ENCODE peak calls at places on chromosome 22, in five cellular contexts. C is Peyer's patch, I is sciatic nerve, U is T1000, H is HuH-7. O is an unnamed sample.
A peak's percentile ranks its signal among the peaks of the same experiment; 100 is the strongest.

GRCh38 chr22:46929046-46929688 is 166.7 kb downstream of the TBC1D22A start:
- DNase-seq in C (no peak), U (no peak), H (no peak), I (no peak), O (no peak)

GRCh38 chr22:43114958-43115357 is 4.4 kb downstream of the BIK start:
- DNase-seq in I (no peak), H (no peak), U (no peak), C (no peak), O (no peak)

GRCh38 chr22:31151872-31152271 is 8.1 kb upstream of the RNF185 start:
- DNase-seq in H (no peak), C (no peak), U (no peak), I (no peak), O (no peak)

GRCh38 chr22:45932066-45932465 is 44.9 kb downstream of the WNT7B start:
- DNase-seq in U (peak; percentile 39), C (no peak), I (no peak), H (no peak), O (no peak)

GRCh38 chr22:42324991-42325710 is 54.7 kb upstream of the TCF20 start:
- DNase-seq in C (no peak), U (no peak), I (no peak), H (no peak), O (no peak)

GRCh38 chr22:26502688-26503561 is 9.3 kb downstream of the TFIP11 start:
- DNase-seq in C (peak; percentile 60), I (no peak), H (peak; percentile 38), U (no peak), O (peak; percentile 76)

GRCh38 chr22:39943366-39943765 is 16.8 kb upstream of the TMA7B start:
- DNase-seq in U (no peak), C (no peak), I (no peak), H (no peak), O (no peak)

GRCh38 chr22:19709063-19709769 is 5.1 kb upstream of the SEPTIN5 start:
- DNase-seq in U (no peak), I (no peak), H (no peak), C (no peak), O (no peak)

GRCh38 chr22:46044718-46045458 is 67.9 kb upstream of the WNT7B start:
- DNase-seq in U (no peak), C (peak; percentile 62), H (no peak), I (peak; percentile 76), O (peak; percentile 67)

GRCh38 chr22:37079668-37080171 is 28.2 kb downstream of the KCTD17 start:
- DNase-seq in H (no peak), U (no peak), C (peak; percentile 67), I (no peak), O (peak; percentile 90)

GRCh38 chr22:21981874-21982273 is 713 bp downstream of the TOP3B start:
- DNase-seq in I (no peak), C (no peak), U (no peak), H (no peak), O (no peak)

GRCh38 chr22:19483481-19484244 is 3.9 kb downstream of the CDC45 start:
- DNase-seq in C (no peak), I (no peak), H (no peak), U (no peak), O (no peak)

GRCh38 chr22:45620707-45621106 is 50.9 kb upstream of the ATXN10 start:
- DNase-seq in U (no peak), C (no peak), I (no peak), H (no peak), O (no peak)

GRCh38 chr22:20550851-20551744 is 43.7 kb downstream of the MED15 start:
- DNase-seq in C (peak; percentile 48), I (peak; percentile 70), U (no peak), H (no peak), O (peak; percentile 62)

GRCh38 chr22:31140746-31141145 is 438 bp upstream of the PLA2G3 start:
- DNase-seq in U (no peak), I (no peak), H (no peak), C (no peak), O (no peak)

GRCh38 chr22:49962751-49963646 is 2.4 kb downstream of the PIM3 start:
- DNase-seq in C (no peak), U (no peak), H (no peak), I (peak; percentile 79), O (peak; percentile 33)

GRCh38 chr22:18000441-18001039 is 23.8 kb downstream of the MICAL3 start:
- DNase-seq in U (no peak), I (peak; percentile 64), H (no peak), C (no peak), O (peak; percentile 51)

GRCh38 chr22:39087881-39088687 is 9.0 kb upstream of the APOBEC3H start:
- DNase-seq in C (no peak), U (no peak), I (no peak), H (no peak), O (no peak)

GRCh38 chr22:48372395-48372794 is 1455.3 kb downstream of the BRD1 start:
- DNase-seq in C (no peak), I (no peak), U (no peak), H (no peak), O (no peak)

GRCh38 chr22:24695958-24696511 is 78.5 kb downstream of the PIWIL3 start:
- DNase-seq in H (no peak), C (no peak), U (no peak), I (no peak), O (no peak)

GRCh38 chr22:31575190-31575589 is 78.9 kb downstream of the SFI1 start:
- DNase-seq in H (no peak), C (no peak), I (no peak), U (no peak), O (no peak)

GRCh38 chr22:49548356-49549202 is 279.1 kb downstream of the BRD1 start:
- DNase-seq in U (no peak), I (no peak), H (no peak), C (no peak), O (peak; percentile 11)

GRCh38 chr22:37581534-37581933 is 1.6 kb upstream of the LGALS2 start:
- DNase-seq in U (no peak), I (no peak), H (no peak), C (no peak), O (no peak)

GRCh38 chr22:38744981-38745380 is 10.8 kb downstream of the SUN2 start:
- DNase-seq in U (no peak), H (no peak), I (no peak), C (no peak), O (no peak)

GRCh38 chr22:45308624-45309421 is 911 bp upstream of the FAM118A start:
- DNase-seq in C (no peak), U (no peak), H (no peak), I (no peak), O (peak; percentile 49)

GRCh38 chr22:38353142-38353629 is 36.0 kb upstream of the CSNK1E start:
- DNase-seq in H (peak; percentile 81), I (peak; percentile 80), C (peak; percentile 56), U (peak; percentile 49), O (peak; percentile 85)

GRCh38 chr22:17606472-17606871 is 22.1 kb downstream of the ATP6V1E1 start:
- DNase-seq in C (no peak), H (no peak), U (no peak), I (no peak), O (no peak)

GRCh38 chr22:45868586-45869443 is 108.1 kb downstream of the WNT7B start:
- DNase-seq in C (peak; percentile 9), I (no peak), U (no peak), H (no peak), O (no peak)

GRCh38 chr22:41589260-41589600 is 410 bp downstream of the PMM1 start:
- DNase-seq in C (no peak), U (no peak), I (no peak), H (peak; percentile 29), O (no peak)

GRCh38 chr22:21587803-21588611 is 20.5 kb downstream of the UBE2L3 start:
- DNase-seq in I (no peak), U (no peak), C (peak; percentile 29), H (no peak), O (no peak)

GRCh38 chr22:18110944-18111758 is 542 bp downstream of the TUBA8 start:
- DNase-seq in I (no peak), H (no peak), C (no peak), U (no peak), O (no peak)

O was measured in activated naive CD8-positive, alpha-beta T cell treated with anti-CD3 and anti-CD28 coated beads, Interleukin-2, amount 10 ng/mL, durations not matched to agents 7 days and 5 days.